ENCODE peak calls at places on chromosome 16, in five cellular contexts. One of them, this sample, is unnamed.

GRCh38 chr16:46859719-46860152 is 24.4 kb upstream of the GPT2 start:
- DNase-seq in WTC11: no peak
- DNase-seq in K562: peak
- DNase-seq in HepG2: peak
- DNase-seq in GM12878: no peak
- DNase-seq in this sample: no peak

GRCh38 chr16:10929853-10930754 is 12.2 kb downstream of the DEXI start:
- DNase-seq in WTC11: no peak
- DNase-seq in K562: no peak
- DNase-seq in HepG2: no peak
- DNase-seq in GM12878: no peak
- DNase-seq in this sample: no peak

GRCh38 chr16:3013491-3013951 is 798 bp downstream of the CLDN9 start:
- DNase-seq in WTC11: no peak
- DNase-seq in K562: no peak
- DNase-seq in HepG2: no peak
- DNase-seq in GM12878: no peak
- DNase-seq in this sample: no peak

GRCh38 chr16:68764866-68765265 is 27.8 kb downstream of the CDH1 start:
- DNase-seq in WTC11: no peak
- DNase-seq in K562: no peak
- DNase-seq in HepG2: no peak
- DNase-seq in GM12878: no peak
- DNase-seq in this sample: no peak

GRCh38 chr16:77660311-77660710 is 62.0 kb upstream of the NUDT7 start:
- DNase-seq in WTC11: no peak
- DNase-seq in K562: peak
- DNase-seq in HepG2: peak
- DNase-seq in GM12878: no peak
- DNase-seq in this sample: peak

GRCh38 chr16:84460406-84461028 is 43.9 kb downstream of the MEAK7 start:
- DNase-seq in WTC11: no peak
- DNase-seq in K562: no peak
- DNase-seq in HepG2: no peak
- DNase-seq in GM12878: no peak
- DNase-seq in this sample: no peak

GRCh38 chr16:85234310-85235235 is 122.3 kb upstream of the CIBAR2 start:
- DNase-seq in WTC11: peak
- DNase-seq in K562: peak
- DNase-seq in HepG2: peak
- DNase-seq in GM12878: no peak
- DNase-seq in this sample: peak

GRCh38 chr16:17372383-17372782 is 98.4 kb downstream of the XYLT1 start:
- DNase-seq in WTC11: no peak
- DNase-seq in K562: no peak
- DNase-seq in HepG2: no peak
- DNase-seq in GM12878: no peak
- DNase-seq in this sample: no peak

GRCh38 chr16:68091604-68092261 is 6.6 kb downstream of the NFATC3 start:
- DNase-seq in WTC11: no peak
- DNase-seq in K562: no peak
- DNase-seq in HepG2: peak
- DNase-seq in GM12878: no peak
- DNase-seq in this sample: no peak

GRCh38 chr16:15689290-15689689 is 39.2 kb downstream of the NDE1 start:
- DNase-seq in WTC11: no peak
- DNase-seq in K562: no peak
- DNase-seq in HepG2: no peak
- DNase-seq in GM12878: no peak
- DNase-seq in this sample: no peak

GRCh38 chr16:17828012-17828411 is 357.3 kb upstream of the XYLT1 start:
- DNase-seq in WTC11: no peak
- DNase-seq in K562: no peak
- DNase-seq in HepG2: no peak
- DNase-seq in GM12878: no peak
- DNase-seq in this sample: no peak

GRCh38 chr16:82652826-82653225 is 26.1 kb downstream of the CDH13 start:
- DNase-seq in WTC11: no peak
- DNase-seq in K562: no peak
- DNase-seq in HepG2: no peak
- DNase-seq in GM12878: no peak
- DNase-seq in this sample: no peak

GRCh38 chr16:1745181-1745899 is 26.0 kb downstream of the NME3 start:
- DNase-seq in WTC11: no peak
- DNase-seq in K562: no peak
- DNase-seq in HepG2: no peak
- DNase-seq in GM12878: no peak
- DNase-seq in this sample: no peak

GRCh38 chr16:78464833-78465232 is 365.4 kb downstream of the WWOX start:
- DNase-seq in WTC11: no peak
- DNase-seq in K562: no peak
- DNase-seq in HepG2: no peak
- DNase-seq in GM12878: no peak
- DNase-seq in this sample: no peak

GRCh38 chr16:77214411-77215138 is 15.4 kb downstream of the SYCE1L start:
- DNase-seq in WTC11: no peak
- DNase-seq in K562: no peak
- DNase-seq in HepG2: no peak
- DNase-seq in GM12878: no peak
- DNase-seq in this sample: no peak

GRCh38 chr16:86388976-86389375 is 121.4 kb upstream of the FOXF1 start:
- DNase-seq in WTC11: no peak
- DNase-seq in K562: no peak
- DNase-seq in HepG2: no peak
- DNase-seq in GM12878: no peak
- DNase-seq in this sample: no peak

GRCh38 chr16:69482410-69482951 is 58.1 kb downstream of the CYB5B start:
- DNase-seq in WTC11: no peak
- DNase-seq in K562: no peak
- DNase-seq in HepG2: no peak
- DNase-seq in GM12878: no peak
- DNase-seq in this sample: no peak

GRCh38 chr16:86774931-86775330 is 196.6 kb downstream of the FOXL1 start:
- DNase-seq in WTC11: no peak
- DNase-seq in K562: no peak
- DNase-seq in HepG2: no peak
- DNase-seq in GM12878: no peak
- DNase-seq in this sample: no peak

GRCh38 chr16:47055136-47055885 is 81.8 kb upstream of the DNAJA2 start:
- DNase-seq in WTC11: no peak
- DNase-seq in K562: no peak
- DNase-seq in HepG2: no peak
- DNase-seq in GM12878: no peak
- DNase-seq in this sample: no peak

GRCh38 chr16:525123-525519 is 2.4 kb upstream of the CAPN15 start:
- DNase-seq in WTC11: no peak
- DNase-seq in K562: no peak
- DNase-seq in HepG2: no peak
- DNase-seq in GM12878: no peak
- DNase-seq in this sample: no peak

GRCh38 chr16:526181-527014 is 1.1 kb upstream of the CAPN15 start:
- DNase-seq in WTC11: peak
- DNase-seq in K562: no peak
- DNase-seq in HepG2: no peak
- DNase-seq in GM12878: no peak
- DNase-seq in this sample: no peak

GRCh38 chr16:524274-525011 is 3.1 kb upstream of the CAPN15 start:
- DNase-seq in WTC11: no peak
- DNase-seq in K562: no peak
- DNase-seq in HepG2: no peak
- DNase-seq in GM12878: no peak
- DNase-seq in this sample: no peak

GRCh38 chr16:527015-527903 is at the start of gene CAPN15:
- DNase-seq in WTC11: peak
- DNase-seq in K562: peak
- DNase-seq in HepG2: peak
- DNase-seq in GM12878: peak
- DNase-seq in this sample: peak

DNA sequence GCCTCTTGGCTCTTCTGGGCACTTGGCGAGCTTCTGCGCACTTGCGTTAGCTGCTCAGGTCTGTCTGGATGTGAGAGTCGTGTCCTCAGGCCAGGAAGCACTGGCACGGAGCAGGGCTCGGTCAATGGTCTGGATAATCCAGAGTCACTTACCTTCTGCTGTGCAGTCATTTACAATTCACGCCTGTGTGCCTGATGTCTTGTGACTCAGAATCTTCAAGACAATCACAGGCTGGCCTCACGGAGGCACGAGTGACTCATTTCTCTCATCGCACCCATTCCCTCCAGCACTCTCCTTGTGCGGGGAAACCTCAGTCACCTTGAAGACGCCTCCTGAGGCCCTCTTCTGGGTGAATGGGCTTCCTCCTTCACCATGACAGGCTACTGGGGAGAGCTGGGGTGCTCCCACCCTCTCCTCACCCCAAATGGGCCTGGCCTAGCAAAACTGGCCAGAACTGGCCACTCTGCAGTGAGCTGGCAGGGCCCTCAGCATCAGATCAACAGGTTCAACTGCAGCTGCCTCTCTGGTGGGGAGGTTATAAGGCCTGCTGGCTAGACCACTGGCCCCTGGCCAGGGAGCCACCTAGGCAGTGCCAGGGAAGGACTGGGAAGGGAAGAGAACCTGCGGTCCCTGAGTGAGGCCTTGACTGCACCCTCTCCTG is 1.9 kb upstream of the CAPN15 start:
- DNase-seq in WTC11: no peak
- DNase-seq in K562: no peak
- DNase-seq in HepG2: no peak
- DNase-seq in GM12878: peak
- DNase-seq in this sample: no peak
- TF ChIP-seq SP1 in WTC11: no peak
- TF ChIP-seq SP1 in K562: no peak
- TF ChIP-seq SP1 in HepG2: peak
- TF ChIP-seq SP1 in GM12878: peak
- TF ChIP-seq SP1 in this sample: no peak

DNA sequence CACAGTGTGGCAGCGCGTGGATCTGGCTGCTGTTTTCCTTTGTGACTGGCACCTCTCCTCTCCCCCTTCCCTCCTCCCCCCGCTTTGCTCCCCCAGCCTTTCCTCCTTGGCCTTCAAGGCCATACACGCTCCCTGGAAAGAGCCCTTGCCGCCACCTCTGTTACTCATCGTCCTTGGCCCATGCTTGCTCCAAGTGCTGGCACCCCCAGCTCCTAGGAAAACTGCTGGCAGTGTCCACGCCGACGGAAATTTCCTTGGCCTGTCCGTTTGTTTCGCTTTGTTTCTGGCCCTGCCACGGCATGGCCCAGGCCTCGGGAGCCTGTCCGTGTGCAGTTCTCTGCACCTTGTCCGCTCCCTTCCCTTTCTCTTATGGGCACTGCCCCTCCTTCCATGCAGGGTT is 18.0 kb downstream of the CA5A start:
- DNase-seq in WTC11: no peak
- DNase-seq in K562: no peak
- DNase-seq in HepG2: no peak
- DNase-seq in GM12878: no peak
- DNase-seq in this sample: no peak
- TF ChIP-seq SP1 in WTC11: no peak
- TF ChIP-seq SP1 in K562: no peak
- TF ChIP-seq SP1 in HepG2: no peak
- TF ChIP-seq SP1 in GM12878: no peak
- TF ChIP-seq SP1 in this sample: no peak

GRCh38 chr16:88672776-88673175 is 9.9 kb upstream of the MVD start:
- DNase-seq in WTC11: peak
- DNase-seq in K562: no peak
- DNase-seq in HepG2: no peak
- DNase-seq in GM12878: no peak
- DNase-seq in this sample: peak
- TF ChIP-seq SP1 in WTC11: no peak
- TF ChIP-seq SP1 in K562: no peak
- TF ChIP-seq SP1 in HepG2: no peak
- TF ChIP-seq SP1 in GM12878: no peak
- TF ChIP-seq SP1 in this sample: no peak

DNA sequence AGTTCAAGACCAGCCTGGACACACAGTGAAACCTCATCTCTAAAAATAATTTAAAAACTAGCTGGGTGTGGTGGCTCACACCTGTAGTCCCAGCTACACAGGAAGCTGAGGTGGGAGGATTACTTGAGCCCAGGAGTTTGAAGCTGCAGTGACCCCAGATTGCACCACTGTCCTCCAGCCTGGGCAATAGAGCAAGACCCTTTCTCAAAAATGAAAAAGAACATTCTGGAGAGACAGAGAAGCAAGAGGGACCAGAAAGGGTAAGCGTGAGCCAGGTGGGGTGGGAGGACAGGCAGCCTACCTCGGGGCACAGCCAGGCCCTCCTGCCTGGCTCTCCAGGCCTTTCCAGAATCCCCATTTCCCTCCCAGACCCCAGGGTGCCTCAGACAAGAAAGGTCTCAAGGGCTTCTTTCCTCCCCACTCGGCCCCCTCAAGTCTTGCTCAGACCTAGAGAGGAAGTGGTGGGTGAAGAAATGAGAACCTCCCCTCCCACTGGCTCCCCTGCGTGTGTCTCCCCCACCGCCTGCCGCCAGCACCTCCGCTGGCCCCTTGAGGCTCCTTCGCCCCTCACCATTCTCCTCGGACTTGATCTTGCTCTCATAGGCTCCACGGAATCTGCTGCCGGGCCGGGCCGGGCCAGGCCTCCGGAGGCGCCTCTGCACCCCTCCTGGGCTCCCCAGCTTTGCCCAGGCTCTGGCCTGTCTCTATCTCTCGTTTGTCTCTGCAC is 501 bp downstream of the C16orf54 start:
- DNase-seq in WTC11: no peak
- DNase-seq in K562: no peak
- DNase-seq in HepG2: no peak
- DNase-seq in GM12878: no peak
- DNase-seq in this sample: no peak
- TF ChIP-seq SP1 in WTC11: peak
- TF ChIP-seq SP1 in K562: no peak
- TF ChIP-seq SP1 in HepG2: no peak
- TF ChIP-seq SP1 in GM12878: peak
- TF ChIP-seq SP1 in this sample: no peak

GRCh38 chr16:55703003-55704001 is 47.5 kb downstream of the SLC6A2 start:
- DNase-seq in WTC11: no peak
- DNase-seq in K562: peak
- DNase-seq in HepG2: peak
- DNase-seq in GM12878: no peak
- DNase-seq in this sample: peak
- TF ChIP-seq SP1 in WTC11: no peak
- TF ChIP-seq SP1 in K562: no peak
- TF ChIP-seq SP1 in HepG2: no peak
- TF ChIP-seq SP1 in GM12878: no peak
- TF ChIP-seq SP1 in this sample: no peak